ENCODE peak calls at places on chromosomes 16 and 17, in eight cellular contexts. One of them, this sample, is unnamed.

GRCh38 chr16:17014484-17015121 is 456.2 kb downstream of the XYLT1 start:
- DNase-seq in GM23338: no peak
- DNase-seq in OCI-LY7: no peak
- DNase-seq in heart right ventricle: no peak
- DNase-seq in K562: peak; percentile 12
- DNase-seq in fibroblast of lung: no peak
- DNase-seq in neural progenitor cell: no peak
- DNase-seq in A673: no peak
- DNase-seq in this sample: no peak

GRCh38 chr17:79558573-79558900 is 52.3 kb downstream of the RBFOX3 start:
- DNase-seq in GM23338: no peak
- DNase-seq in OCI-LY7: no peak
- DNase-seq in heart right ventricle: no peak
- DNase-seq in K562: no peak
- DNase-seq in fibroblast of lung: no peak
- DNase-seq in neural progenitor cell: no peak
- DNase-seq in A673: no peak
- DNase-seq in this sample: no peak

GRCh38 chr16:86993426-86994110 is 323.6 kb downstream of the C16orf95 start:
- DNase-seq in GM23338: no peak
- DNase-seq in OCI-LY7: no peak
- DNase-seq in heart right ventricle: no peak
- DNase-seq in K562: no peak
- DNase-seq in fibroblast of lung: no peak
- DNase-seq in neural progenitor cell: no peak
- DNase-seq in A673: no peak
- DNase-seq in this sample: no peak

GRCh38 chr16:85286066-85286712 is 173.9 kb upstream of the CIBAR2 start:
- DNase-seq in GM23338: no peak
- DNase-seq in OCI-LY7: no peak
- DNase-seq in heart right ventricle: peak; percentile 69
- DNase-seq in K562: no peak
- DNase-seq in fibroblast of lung: peak; percentile 86
- DNase-seq in neural progenitor cell: no peak
- DNase-seq in A673: no peak
- DNase-seq in this sample: peak; percentile 62

GRCh38 chr17:47961406-47961805 is 3.7 kb upstream of the PRR15L start:
- DNase-seq in GM23338: no peak
- DNase-seq in OCI-LY7: no peak
- DNase-seq in heart right ventricle: no peak
- DNase-seq in K562: no peak
- DNase-seq in fibroblast of lung: no peak
- DNase-seq in neural progenitor cell: no peak
- DNase-seq in A673: no peak
- DNase-seq in this sample: no peak

GRCh38 chr17:41738077-41738800 is 3.8 kb upstream of the HAP1 start:
- DNase-seq in GM23338: peak; percentile 93
- DNase-seq in OCI-LY7: peak; percentile 84
- DNase-seq in heart right ventricle: peak; percentile 82
- DNase-seq in K562: peak; percentile 91
- DNase-seq in fibroblast of lung: peak; percentile 55
- DNase-seq in neural progenitor cell: peak; percentile 90
- DNase-seq in A673: peak; percentile 72
- DNase-seq in this sample: peak; percentile 67

GRCh38 chr17:71080937-71081336 is 911.6 kb downstream of the KCNJ2 start:
- DNase-seq in GM23338: peak; percentile 63
- DNase-seq in OCI-LY7: no peak
- DNase-seq in heart right ventricle: no peak
- DNase-seq in K562: no peak
- DNase-seq in fibroblast of lung: no peak
- DNase-seq in neural progenitor cell: no peak
- DNase-seq in A673: no peak
- DNase-seq in this sample: no peak

GRCh38 chr16:24514096-24514495 is 25.3 kb upstream of the RBBP6 start:
- DNase-seq in GM23338: no peak
- DNase-seq in OCI-LY7: no peak
- DNase-seq in heart right ventricle: no peak
- DNase-seq in K562: no peak
- DNase-seq in fibroblast of lung: no peak
- DNase-seq in neural progenitor cell: no peak
- DNase-seq in A673: no peak
- DNase-seq in this sample: no peak

GRCh38 chr17:73549841-73550430 is 94.3 kb downstream of the SDK2 start:
- DNase-seq in GM23338: no peak
- DNase-seq in OCI-LY7: no peak
- DNase-seq in heart right ventricle: no peak
- DNase-seq in K562: no peak
- DNase-seq in fibroblast of lung: no peak
- DNase-seq in neural progenitor cell: no peak
- DNase-seq in A673: no peak
- DNase-seq in this sample: no peak

GRCh38 chr16:53043462-53043861 is 9.2 kb downstream of the CHD9NB start:
- DNase-seq in GM23338: peak; percentile 30
- DNase-seq in OCI-LY7: no peak
- DNase-seq in heart right ventricle: no peak
- DNase-seq in K562: no peak
- DNase-seq in fibroblast of lung: peak; percentile 10
- DNase-seq in neural progenitor cell: peak; percentile 39
- DNase-seq in A673: no peak
- DNase-seq in this sample: no peak

GRCh38 chr16:53043986-53044571 is 8.6 kb downstream of the CHD9NB start:
- DNase-seq in GM23338: peak; percentile 94
- DNase-seq in OCI-LY7: no peak
- DNase-seq in heart right ventricle: peak; percentile 19
- DNase-seq in K562: no peak
- DNase-seq in fibroblast of lung: no peak
- DNase-seq in neural progenitor cell: peak; percentile 67
- DNase-seq in A673: peak; percentile 67
- DNase-seq in this sample: peak; percentile 18

GRCh38 chr16:53041196-53041977 is 11.3 kb downstream of the CHD9NB start:
- DNase-seq in GM23338: peak; percentile 59
- DNase-seq in OCI-LY7: no peak
- DNase-seq in heart right ventricle: peak; percentile 90
- DNase-seq in K562: no peak
- DNase-seq in fibroblast of lung: no peak
- DNase-seq in neural progenitor cell: peak; percentile 40
- DNase-seq in A673: peak; percentile 91
- DNase-seq in this sample: no peak

GRCh38 chr16:53042235-53042645 is 10.5 kb downstream of the CHD9NB start:
- DNase-seq in GM23338: peak; percentile 60
- DNase-seq in OCI-LY7: no peak
- DNase-seq in heart right ventricle: no peak
- DNase-seq in K562: no peak
- DNase-seq in fibroblast of lung: no peak
- DNase-seq in neural progenitor cell: no peak
- DNase-seq in A673: no peak
- DNase-seq in this sample: no peak

DNA sequence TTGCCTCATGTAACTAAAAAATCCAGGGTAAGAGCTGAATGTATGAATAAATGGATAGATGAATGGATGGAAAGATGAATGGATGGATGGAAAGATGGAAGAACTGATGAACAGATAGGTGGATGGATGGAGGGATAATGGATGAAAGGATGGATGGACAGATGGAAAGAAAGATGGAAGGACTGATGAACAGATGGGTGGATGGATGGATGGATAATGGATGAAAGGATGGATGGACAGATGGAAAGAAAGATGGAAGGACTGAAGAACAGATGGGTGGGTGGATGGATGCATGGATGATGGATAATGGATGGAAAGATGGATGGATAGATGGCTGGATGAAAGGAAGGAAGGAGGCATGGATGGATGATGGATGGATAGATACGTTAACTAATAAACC is 11.9 kb downstream of the CHD9NB start:
- DNase-seq in GM23338: no peak
- DNase-seq in OCI-LY7: no peak
- DNase-seq in heart right ventricle: no peak
- DNase-seq in K562: no peak
- DNase-seq in fibroblast of lung: no peak
- DNase-seq in neural progenitor cell: no peak
- DNase-seq in A673: no peak
- DNase-seq in this sample: no peak
- H3K4me3 ChIP-seq in GM23338: no peak overlapping the region
- H3K4me3 ChIP-seq in OCI-LY7: no peak overlapping the region
- H3K4me3 ChIP-seq in heart right ventricle: no peak overlapping the region
- H3K4me3 ChIP-seq in K562: no peak overlapping the region
- H3K4me3 ChIP-seq in fibroblast of lung: no peak overlapping the region
- H3K4me3 ChIP-seq in neural progenitor cell: no peak overlapping the region
- H3K4me3 ChIP-seq in A673: no peak overlapping the region
- H3K4me3 ChIP-seq in this sample: no peak overlapping the region

GRCh38 chr16:71627631-71628236 is 1.8 kb downstream of the MARVELD3 start:
- DNase-seq in GM23338: peak; percentile 68
- DNase-seq in OCI-LY7: no peak
- DNase-seq in heart right ventricle: no peak
- DNase-seq in K562: no peak
- DNase-seq in fibroblast of lung: no peak
- DNase-seq in neural progenitor cell: peak; percentile 33
- DNase-seq in A673: peak; percentile 19
- DNase-seq in this sample: no peak

GRCh38 chr16:71629617-71630016 is 3.6 kb downstream of the MARVELD3 start:
- DNase-seq in GM23338: no peak
- DNase-seq in OCI-LY7: no peak
- DNase-seq in heart right ventricle: no peak
- DNase-seq in K562: no peak
- DNase-seq in fibroblast of lung: no peak
- DNase-seq in neural progenitor cell: no peak
- DNase-seq in A673: no peak
- DNase-seq in this sample: no peak

GRCh38 chr16:71631776-71632175 is 5.8 kb downstream of the MARVELD3 start:
- DNase-seq in GM23338: no peak
- DNase-seq in OCI-LY7: no peak
- DNase-seq in heart right ventricle: no peak
- DNase-seq in K562: no peak
- DNase-seq in fibroblast of lung: no peak
- DNase-seq in neural progenitor cell: no peak
- DNase-seq in A673: no peak
- DNase-seq in this sample: no peak

GRCh38 chr16:71628810-71629209 is 2.8 kb downstream of the MARVELD3 start:
- DNase-seq in GM23338: no peak
- DNase-seq in OCI-LY7: no peak
- DNase-seq in heart right ventricle: no peak
- DNase-seq in K562: no peak
- DNase-seq in fibroblast of lung: peak; percentile 35
- DNase-seq in neural progenitor cell: no peak
- DNase-seq in A673: peak; percentile 85
- DNase-seq in this sample: no peak

GRCh38 chr16:71630808-71631207 is 4.8 kb downstream of the MARVELD3 start:
- DNase-seq in GM23338: no peak
- DNase-seq in OCI-LY7: no peak
- DNase-seq in heart right ventricle: no peak
- DNase-seq in K562: no peak
- DNase-seq in fibroblast of lung: no peak
- DNase-seq in neural progenitor cell: no peak
- DNase-seq in A673: no peak
- DNase-seq in this sample: no peak
- H3K36me3 ChIP-seq in GM23338: peaks cover 36% of the 10 kb centered on the region
- H3K36me3 ChIP-seq in OCI-LY7: no peaks in the 10 kb centered on the region
- H3K36me3 ChIP-seq in heart right ventricle: no peaks in the 10 kb centered on the region
- H3K36me3 ChIP-seq in K562: no peaks in the 10 kb centered on the region
- H3K36me3 ChIP-seq in fibroblast of lung: no peaks in the 10 kb centered on the region
- H3K36me3 ChIP-seq in neural progenitor cell: no peaks in the 10 kb centered on the region
- H3K36me3 ChIP-seq in A673: no peaks in the 10 kb centered on the region
- H3K36me3 ChIP-seq in this sample: no peaks in the 10 kb centered on the region

GRCh38 chr16:2858245-2859025 is 465 bp upstream of the PRSS22 start:
- DNase-seq in GM23338: peak; percentile 79
- DNase-seq in OCI-LY7: no peak
- DNase-seq in heart right ventricle: no peak
- DNase-seq in K562: no peak
- DNase-seq in fibroblast of lung: no peak
- DNase-seq in neural progenitor cell: no peak
- DNase-seq in A673: no peak
- DNase-seq in this sample: no peak
- H3K4me3 ChIP-seq in GM23338: peak overlapping the region; percentile 68
- H3K4me3 ChIP-seq in OCI-LY7: no peak overlapping the region
- H3K4me3 ChIP-seq in heart right ventricle: no peak overlapping the region
- H3K4me3 ChIP-seq in K562: no peak overlapping the region
- H3K4me3 ChIP-seq in fibroblast of lung: no peak overlapping the region
- H3K4me3 ChIP-seq in neural progenitor cell: peak overlapping the region; percentile 18
- H3K4me3 ChIP-seq in A673: no peak overlapping the region
- H3K4me3 ChIP-seq in this sample: no peak overlapping the region

GRCh38 chr16:31373235-31373634 is 18.3 kb downstream of the ITGAX start:
- DNase-seq in GM23338: no peak
- DNase-seq in OCI-LY7: no peak
- DNase-seq in heart right ventricle: no peak
- DNase-seq in K562: no peak
- DNase-seq in fibroblast of lung: no peak
- DNase-seq in neural progenitor cell: no peak
- DNase-seq in A673: no peak
- DNase-seq in this sample: no peak

GRCh38 chr16:31371008-31371407 is 16.0 kb downstream of the ITGAX start:
- DNase-seq in GM23338: no peak
- DNase-seq in OCI-LY7: no peak
- DNase-seq in heart right ventricle: no peak
- DNase-seq in K562: no peak
- DNase-seq in fibroblast of lung: no peak
- DNase-seq in neural progenitor cell: no peak
- DNase-seq in A673: no peak
- DNase-seq in this sample: no peak

GRCh38 chr16:31367875-31368274 is 12.9 kb downstream of the ITGAX start:
- DNase-seq in GM23338: no peak
- DNase-seq in OCI-LY7: no peak
- DNase-seq in heart right ventricle: no peak
- DNase-seq in K562: no peak
- DNase-seq in fibroblast of lung: no peak
- DNase-seq in neural progenitor cell: no peak
- DNase-seq in A673: no peak
- DNase-seq in this sample: no peak

GRCh38 chr16:31375231-31375630 is 17.9 kb upstream of the ITGAD start:
- DNase-seq in GM23338: no peak
- DNase-seq in OCI-LY7: no peak
- DNase-seq in heart right ventricle: no peak
- DNase-seq in K562: no peak
- DNase-seq in fibroblast of lung: no peak
- DNase-seq in neural progenitor cell: no peak
- DNase-seq in A673: no peak
- DNase-seq in this sample: no peak

GRCh38 chr16:31371619-31372484 is 16.9 kb downstream of the ITGAX start:
- DNase-seq in GM23338: no peak
- DNase-seq in OCI-LY7: no peak
- DNase-seq in heart right ventricle: no peak
- DNase-seq in K562: no peak
- DNase-seq in fibroblast of lung: no peak
- DNase-seq in neural progenitor cell: no peak
- DNase-seq in A673: no peak
- DNase-seq in this sample: no peak
- H3K36me3 ChIP-seq in GM23338: no peaks in the 10 kb centered on the region
- H3K36me3 ChIP-seq in OCI-LY7: no peaks in the 10 kb centered on the region
- H3K36me3 ChIP-seq in heart right ventricle: no peaks in the 10 kb centered on the region
- H3K36me3 ChIP-seq in K562: no peaks in the 10 kb centered on the region
- H3K36me3 ChIP-seq in fibroblast of lung: no peaks in the 10 kb centered on the region
- H3K36me3 ChIP-seq in neural progenitor cell: no peaks in the 10 kb centered on the region
- H3K36me3 ChIP-seq in A673: no peaks in the 10 kb centered on the region
- H3K36me3 ChIP-seq in this sample: no peaks in the 10 kb centered on the region